ENCODE peak calls at places on chromosome 18, in six cellular contexts. One of them, this sample, is unnamed.
A peak's percentile ranks its signal among the peaks of the same experiment; 100 is the strongest.

GRCh38 chr18:62526098-62527025 is 3.5 kb downstream of the ZCCHC2 start:
- DNase-seq in SJSA1: peak; percentile 81
- DNase-seq in Panc1: no peak
- DNase-seq in GM23248: peak; percentile 91
- DNase-seq in A549: peak; percentile 80
- DNase-seq in tibial artery: peak; percentile 86
- DNase-seq in this sample: no peak

GRCh38 chr18:58645398-58645797 is 16.5 kb upstream of the ALPK2 start:
- DNase-seq in SJSA1: no peak
- DNase-seq in GM23248: peak; percentile 88
- DNase-seq in Panc1: no peak
- DNase-seq in A549: no peak
- DNase-seq in tibial artery: no peak
- DNase-seq in this sample: no peak

GRCh38 chr18:5571592-5571991 is 27.8 kb upstream of the EPB41L3 start:
- DNase-seq in A549: no peak
- DNase-seq in SJSA1: no peak
- DNase-seq in GM23248: no peak
- DNase-seq in tibial artery: no peak
- DNase-seq in Panc1: no peak
- DNase-seq in this sample: no peak

GRCh38 chr18:78939105-78939504 is 40.5 kb upstream of the SALL3 start:
- DNase-seq in GM23248: no peak
- DNase-seq in SJSA1: no peak
- DNase-seq in tibial artery: no peak
- DNase-seq in Panc1: no peak
- DNase-seq in A549: no peak
- DNase-seq in this sample: no peak

GRCh38 chr18:43279015-43279758 is 1.9 kb upstream of the SYT4 start:
- DNase-seq in GM23248: peak; percentile 7
- DNase-seq in A549: peak; percentile 33
- DNase-seq in SJSA1: no peak
- DNase-seq in tibial artery: no peak
- DNase-seq in Panc1: no peak
- DNase-seq in this sample: no peak

GRCh38 chr18:10119991-10120390 is 206.2 kb downstream of the VAPA start:
- DNase-seq in GM23248: no peak
- DNase-seq in tibial artery: no peak
- DNase-seq in SJSA1: no peak
- DNase-seq in A549: no peak
- DNase-seq in Panc1: no peak
- DNase-seq in this sample: no peak

GRCh38 chr18:60691061-60691460 is 318.5 kb upstream of the MC4R start:
- DNase-seq in GM23248: no peak
- DNase-seq in tibial artery: no peak
- DNase-seq in SJSA1: no peak
- DNase-seq in A549: no peak
- DNase-seq in Panc1: no peak
- DNase-seq in this sample: no peak

GRCh38 chr18:46408334-46408987 is 248.6 kb downstream of the LOXHD1 start:
- DNase-seq in SJSA1: no peak
- DNase-seq in tibial artery: no peak
- DNase-seq in Panc1: no peak
- DNase-seq in A549: peak; percentile 20
- DNase-seq in GM23248: no peak
- DNase-seq in this sample: no peak

GRCh38 chr18:27491772-27492171 is 306.7 kb upstream of the CHST9 start:
- DNase-seq in Panc1: no peak
- DNase-seq in tibial artery: no peak
- DNase-seq in A549: no peak
- DNase-seq in GM23248: no peak
- DNase-seq in SJSA1: no peak
- DNase-seq in this sample: no peak

GRCh38 chr18:73261243-73261642 is 393.5 kb upstream of the NETO1 start:
- DNase-seq in Panc1: no peak
- DNase-seq in tibial artery: no peak
- DNase-seq in SJSA1: no peak
- DNase-seq in A549: peak; percentile 54
- DNase-seq in GM23248: no peak
- DNase-seq in this sample: no peak

GRCh38 chr18:50373531-50373930 is 1.3 kb upstream of the SKA1 start:
- DNase-seq in Panc1: no peak
- DNase-seq in A549: no peak
- DNase-seq in GM23248: no peak
- DNase-seq in tibial artery: no peak
- DNase-seq in SJSA1: no peak
- DNase-seq in this sample: no peak

GRCh38 chr18:46297621-46298020 is 193.4 kb downstream of the HAUS1 start:
- DNase-seq in Panc1: no peak
- DNase-seq in A549: no peak
- DNase-seq in GM23248: no peak
- DNase-seq in SJSA1: no peak
- DNase-seq in tibial artery: no peak
- DNase-seq in this sample: no peak

GRCh38 chr18:60064271-60064670 is 164.5 kb downstream of the PMAIP1 start:
- DNase-seq in GM23248: peak; percentile 53
- DNase-seq in A549: no peak
- DNase-seq in Panc1: no peak
- DNase-seq in SJSA1: peak; percentile 86
- DNase-seq in tibial artery: no peak
- DNase-seq in this sample: peak; percentile 50

GRCh38 chr18:13253786-13254755 is 35.5 kb downstream of the LDLRAD4 start:
- DNase-seq in SJSA1: no peak
- DNase-seq in A549: no peak
- DNase-seq in tibial artery: peak; percentile 15
- DNase-seq in GM23248: no peak
- DNase-seq in Panc1: no peak
- DNase-seq in this sample: no peak

GRCh38 chr18:51212606-51213005 is 15.1 kb upstream of the MEX3C start:
- DNase-seq in Panc1: no peak
- DNase-seq in SJSA1: no peak
- DNase-seq in tibial artery: no peak
- DNase-seq in A549: no peak
- DNase-seq in GM23248: no peak
- DNase-seq in this sample: no peak

GRCh38 chr18:53906681-53907080 is 317.8 kb downstream of the MBD2 start:
- DNase-seq in GM23248: peak; percentile 52
- DNase-seq in tibial artery: no peak
- DNase-seq in SJSA1: no peak
- DNase-seq in Panc1: no peak
- DNase-seq in A549: no peak
- DNase-seq in this sample: no peak

GRCh38 chr18:11178951-11179549 is 29.7 kb upstream of the PIEZO2 start:
- DNase-seq in SJSA1: no peak
- DNase-seq in tibial artery: peak; percentile 90
- DNase-seq in A549: no peak
- DNase-seq in GM23248: peak; percentile 96
- DNase-seq in Panc1: no peak
- DNase-seq in this sample: no peak

GRCh38 chr18:38487521-38487920 is 921.9 kb upstream of the CELF4 start:
- DNase-seq in tibial artery: no peak
- DNase-seq in Panc1: no peak
- DNase-seq in GM23248: no peak
- DNase-seq in A549: no peak
- DNase-seq in SJSA1: no peak
- DNase-seq in this sample: no peak

GRCh38 chr18:79605481-79605880 is 74.1 kb upstream of the CTDP1 start:
- DNase-seq in Panc1: no peak
- DNase-seq in GM23248: no peak
- DNase-seq in A549: no peak
- DNase-seq in tibial artery: no peak
- DNase-seq in SJSA1: no peak
- DNase-seq in this sample: no peak

GRCh38 chr18:13039806-13040205 is 48.6 kb downstream of the CEP192 start:
- DNase-seq in tibial artery: no peak
- DNase-seq in A549: no peak
- DNase-seq in SJSA1: no peak
- DNase-seq in Panc1: no peak
- DNase-seq in GM23248: peak; percentile 14
- DNase-seq in this sample: no peak

GRCh38 chr18:13217971-13218375 is 587 bp upstream of the LDLRAD4 start:
- DNase-seq in A549: no peak
- DNase-seq in tibial artery: peak; percentile 35
- DNase-seq in SJSA1: no peak
- DNase-seq in GM23248: no peak
- DNase-seq in Panc1: no peak
- DNase-seq in this sample: no peak

GRCh38 chr18:62898359-62898758 is 183.0 kb downstream of the PHLPP1 start:
- DNase-seq in GM23248: no peak
- DNase-seq in tibial artery: no peak
- DNase-seq in Panc1: no peak
- DNase-seq in A549: no peak
- DNase-seq in SJSA1: no peak
- DNase-seq in this sample: peak; percentile 6

GRCh38 chr18:75204262-75204977 is 4.5 kb downstream of the PTGR3 start:
- DNase-seq in tibial artery: no peak
- DNase-seq in A549: no peak
- DNase-seq in Panc1: no peak
- DNase-seq in SJSA1: no peak
- DNase-seq in GM23248: peak; percentile 45
- DNase-seq in this sample: no peak

GRCh38 chr18:47172476-47172875 is 3.7 kb downstream of the IER3IP1 start:
- DNase-seq in SJSA1: no peak
- DNase-seq in GM23248: peak; percentile 7
- DNase-seq in tibial artery: no peak
- DNase-seq in A549: no peak
- DNase-seq in Panc1: no peak
- DNase-seq in this sample: no peak

GRCh38 chr18:77119101-77119850 is 13.3 kb downstream of the MBP start:
- DNase-seq in GM23248: no peak
- DNase-seq in Panc1: no peak
- DNase-seq in SJSA1: no peak
- DNase-seq in A549: no peak
- DNase-seq in tibial artery: no peak
- DNase-seq in this sample: no peak
- H3K27ac ChIP-seq in GM23248: no peak overlapping the region
- H3K27ac ChIP-seq in Panc1: peak overlapping the region; percentile 97
- H3K27ac ChIP-seq in SJSA1: no peak overlapping the region
- H3K27ac ChIP-seq in A549: no peak overlapping the region
- H3K27ac ChIP-seq in tibial artery: no peak overlapping the region
- H3K27ac ChIP-seq in this sample: no peak overlapping the region

DNA sequence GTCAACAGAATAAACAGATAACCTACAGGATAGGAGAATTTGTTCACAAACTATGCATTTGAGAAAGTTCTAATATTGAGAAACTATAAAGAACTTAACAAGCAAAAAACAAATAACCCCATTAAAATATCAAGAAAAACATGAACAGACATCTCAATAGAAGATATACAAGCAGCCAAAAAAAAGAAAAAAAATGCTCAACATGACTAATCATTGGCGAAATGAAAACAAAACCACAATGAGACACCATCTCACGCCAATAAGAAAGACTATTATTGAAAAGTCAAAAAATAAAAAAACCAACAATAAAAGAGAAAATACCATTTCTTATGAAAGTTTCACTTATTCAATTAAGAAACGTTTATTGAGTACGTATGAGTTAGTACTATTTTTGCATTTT is 800.5 kb downstream of the CBLN2 start:
- DNase-seq in GM23248: no peak
- DNase-seq in tibial artery: no peak
- DNase-seq in SJSA1: no peak
- DNase-seq in Panc1: no peak
- DNase-seq in A549: no peak
- DNase-seq in this sample: no peak
- H3K27ac ChIP-seq in GM23248: no peak overlapping the region
- H3K27ac ChIP-seq in tibial artery: no peak overlapping the region
- H3K27ac ChIP-seq in SJSA1: no peak overlapping the region
- H3K27ac ChIP-seq in Panc1: no peak overlapping the region
- H3K27ac ChIP-seq in A549: no peak overlapping the region
- H3K27ac ChIP-seq in this sample: no peak overlapping the region

GRCh38 chr18:35512761-35513160 is 15.0 kb upstream of the INO80C start:
- DNase-seq in Panc1: no peak
- DNase-seq in A549: no peak
- DNase-seq in SJSA1: no peak
- DNase-seq in GM23248: no peak
- DNase-seq in tibial artery: no peak
- DNase-seq in this sample: no peak
- H3K27ac ChIP-seq in Panc1: peak overlapping the region; percentile 77
- H3K27ac ChIP-seq in A549: peak overlapping the region; percentile 84
- H3K27ac ChIP-seq in SJSA1: no peak overlapping the region
- H3K27ac ChIP-seq in GM23248: peak overlapping the region; percentile 75
- H3K27ac ChIP-seq in tibial artery: no peak overlapping the region
- H3K27ac ChIP-seq in this sample: peak overlapping the region; percentile 83

DNA sequence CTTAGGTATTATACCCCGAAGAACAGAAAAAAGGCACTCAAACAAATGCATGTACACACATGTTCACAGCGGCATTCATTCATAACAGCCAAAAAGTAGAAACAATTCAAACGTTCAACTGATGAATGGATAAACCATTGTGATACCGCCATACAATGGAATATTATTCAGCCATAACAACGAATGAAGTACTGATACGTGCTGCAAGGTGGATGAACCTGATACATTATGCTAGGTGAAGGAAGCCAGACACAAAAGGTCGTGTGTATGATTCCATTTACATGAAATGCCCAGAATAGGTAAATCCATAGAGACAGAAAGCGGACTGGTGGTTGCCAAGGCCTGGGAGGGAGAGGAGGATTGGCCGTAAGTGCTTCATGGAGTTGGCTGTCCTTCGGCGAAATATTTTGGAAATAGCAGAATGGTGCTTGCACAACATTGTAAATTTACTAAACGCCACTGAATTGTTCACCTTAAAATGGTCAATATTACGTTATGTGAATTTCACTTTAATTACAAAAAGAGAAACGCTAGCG is 750 bp upstream of the RMP24 start:
- DNase-seq in Panc1: peak; percentile 12
- DNase-seq in A549: no peak
- DNase-seq in tibial artery: no peak
- DNase-seq in SJSA1: peak; percentile 4
- DNase-seq in GM23248: no peak
- DNase-seq in this sample: no peak
- H3K27ac ChIP-seq in Panc1: peak overlapping the region; percentile 89
- H3K27ac ChIP-seq in A549: peak overlapping the region; percentile 73
- H3K27ac ChIP-seq in tibial artery: peak overlapping the region; percentile 85
- H3K27ac ChIP-seq in SJSA1: no peak overlapping the region
- H3K27ac ChIP-seq in GM23248: peak overlapping the region; percentile 66
- H3K27ac ChIP-seq in this sample: peak overlapping the region; percentile 87

GRCh38 chr18:398866-399637 is 101.4 kb downstream of the COLEC12 start:
- DNase-seq in A549: no peak
- DNase-seq in tibial artery: no peak
- DNase-seq in SJSA1: peak; percentile 84
- DNase-seq in Panc1: no peak
- DNase-seq in GM23248: no peak
- DNase-seq in this sample: no peak

GRCh38 chr18:396571-396970 is 103.9 kb downstream of the COLEC12 start:
- DNase-seq in A549: no peak
- DNase-seq in GM23248: no peak
- DNase-seq in SJSA1: no peak
- DNase-seq in tibial artery: no peak
- DNase-seq in Panc1: no peak
- DNase-seq in this sample: no peak

GRCh38 chr18:402129-402528 is 98.4 kb downstream of the COLEC12 start:
- DNase-seq in Panc1: no peak
- DNase-seq in A549: no peak
- DNase-seq in GM23248: no peak
- DNase-seq in SJSA1: no peak
- DNase-seq in tibial artery: no peak
- DNase-seq in this sample: no peak

GRCh38 chr18:404061-404460 is 96.4 kb downstream of the COLEC12 start:
- DNase-seq in Panc1: no peak
- DNase-seq in tibial artery: no peak
- DNase-seq in SJSA1: peak; percentile 83
- DNase-seq in GM23248: no peak
- DNase-seq in A549: no peak
- DNase-seq in this sample: no peak

GRCh38 chr18:400466-400865 is 100.0 kb downstream of the COLEC12 start:
- DNase-seq in GM23248: peak; percentile 78
- DNase-seq in A549: no peak
- DNase-seq in Panc1: no peak
- DNase-seq in tibial artery: no peak
- DNase-seq in SJSA1: peak; percentile 89
- DNase-seq in this sample: no peak
- H3K27ac ChIP-seq in GM23248: peak overlapping the region; percentile 44
- H3K27ac ChIP-seq in A549: no peak overlapping the region
- H3K27ac ChIP-seq in Panc1: no peak overlapping the region
- H3K27ac ChIP-seq in tibial artery: no peak overlapping the region
- H3K27ac ChIP-seq in SJSA1: peak overlapping the region; percentile 68
- H3K27ac ChIP-seq in this sample: no peak overlapping the region